ENCODE peak calls at places on chromosomes 2 and 18, in five cellular contexts. R is A673, G is esophagus squamous epithelium, W is WERI-Rb-1, U is foreskin keratinocyte. Y is an unnamed sample.

GRCh38 chr2:54675281-54675680 is 48.2 kb upstream of the EML6 start:
- DNase-seq in U (no peak), R (no peak), G (no peak), W (no peak), Y (no peak)

GRCh38 chr2:10661846-10662245 is 27.9 kb downstream of the NOL10 start:
- DNase-seq in U (no peak), R (no peak), G (no peak), W (no peak), Y (no peak)

GRCh38 chr2:34419856-34420255 is 820.8 kb upstream of the FAM98A start:
- DNase-seq in U (peak; percentile 44), R (no peak), G (no peak), W (no peak), Y (peak; percentile 60)

GRCh38 chr2:112602917-112603316 is 18.5 kb downstream of the CHCHD5 start:
- DNase-seq in G (no peak), U (no peak), R (no peak), W (no peak), Y (no peak)

GRCh38 chr2:108239786-108240185 is at the start of gene SULT1C3:
- DNase-seq in R (no peak), G (no peak), W (no peak), U (no peak), Y (no peak)

GRCh38 chr2:165927353-165927752 is 26.2 kb downstream of the TTC21B start:
- DNase-seq in R (no peak), W (no peak), G (no peak), U (peak; percentile 51), Y (peak; percentile 43)

GRCh38 chr2:47310801-47311560 is 92.0 kb upstream of the MSH2 start:
- DNase-seq in W (no peak), U (no peak), R (no peak), G (no peak), Y (no peak)

GRCh38 chr2:20604401-20604911 is 46.4 kb downstream of the HS1BP3 start:
- DNase-seq in W (peak; percentile 37), R (no peak), U (no peak), G (no peak), Y (no peak)

GRCh38 chr18:41845563-41845962 is 109.5 kb upstream of the PIK3C3 start:
- DNase-seq in W (no peak), U (peak; percentile 42), G (no peak), R (no peak), Y (peak; percentile 42)

GRCh38 chr18:68660355-68661183 is 54.3 kb downstream of the TMX3 start:
- DNase-seq in W (no peak), G (no peak), R (peak; percentile 76), U (peak; percentile 30), Y (peak; percentile 39)

GRCh38 chr2:48900321-48901014 is 144.9 kb upstream of the LHCGR start:
- DNase-seq in W (peak; percentile 33), G (no peak), U (peak; percentile 14), R (peak; percentile 39), Y (no peak)

GRCh38 chr2:174062934-174063333 is 97.8 kb upstream of the SP3 start:
- DNase-seq in R (no peak), U (no peak), G (no peak), W (peak; percentile 41), Y (no peak)

GRCh38 chr2:231987088-231987788 is 25.7 kb downstream of the DIS3L2 start:
- DNase-seq in G (no peak), R (peak; percentile 52), U (no peak), W (no peak), Y (no peak)

GRCh38 chr2:240393831-240394410 is 41.5 kb upstream of the GPC1 start:
- DNase-seq in W (peak; percentile 1), G (no peak), U (no peak), R (no peak), Y (no peak)

GRCh38 chr18:50602466-50602865 is 42.6 kb downstream of the MAPK4 start:
- DNase-seq in U (peak; percentile 19), R (peak; percentile 14), W (no peak), G (no peak), Y (peak; percentile 22)

GRCh38 chr18:31042391-31043181 is at the start of gene DSC3:
- DNase-seq in W (peak; percentile 67), R (no peak), G (no peak), U (peak; percentile 95), Y (peak; percentile 92)

GRCh38 chr2:68560583-68560982 is 82.8 kb upstream of the PROKR1 start:
- DNase-seq in U (no peak), W (no peak), G (no peak), R (no peak), Y (no peak)

GRCh38 chr2:68553098-68553497 is 85.7 kb downstream of the APLF start:
- DNase-seq in G (no peak), R (no peak), U (no peak), W (no peak), Y (no peak)

GRCh38 chr2:68558576-68558975 is 84.8 kb upstream of the PROKR1 start:
- DNase-seq in R (no peak), U (no peak), W (no peak), G (no peak), Y (no peak)

GRCh38 chr2:68559692-68560091 is 83.7 kb upstream of the PROKR1 start:
- DNase-seq in W (no peak), U (no peak), G (no peak), R (no peak), Y (no peak)

GRCh38 chr2:68556384-68556783 is 87.0 kb upstream of the PROKR1 start:
- DNase-seq in W (no peak), G (no peak), R (no peak), U (peak; percentile 64), Y (peak; percentile 89)
- H3K27me3 ChIP-seq in W (no peaks in the 10 kb centered on the region), G (no peaks in the 10 kb centered on the region), R (no peaks in the 10 kb centered on the region), U (no peaks in the 10 kb centered on the region), Y (no peaks in the 10 kb centered on the region)

DNA sequence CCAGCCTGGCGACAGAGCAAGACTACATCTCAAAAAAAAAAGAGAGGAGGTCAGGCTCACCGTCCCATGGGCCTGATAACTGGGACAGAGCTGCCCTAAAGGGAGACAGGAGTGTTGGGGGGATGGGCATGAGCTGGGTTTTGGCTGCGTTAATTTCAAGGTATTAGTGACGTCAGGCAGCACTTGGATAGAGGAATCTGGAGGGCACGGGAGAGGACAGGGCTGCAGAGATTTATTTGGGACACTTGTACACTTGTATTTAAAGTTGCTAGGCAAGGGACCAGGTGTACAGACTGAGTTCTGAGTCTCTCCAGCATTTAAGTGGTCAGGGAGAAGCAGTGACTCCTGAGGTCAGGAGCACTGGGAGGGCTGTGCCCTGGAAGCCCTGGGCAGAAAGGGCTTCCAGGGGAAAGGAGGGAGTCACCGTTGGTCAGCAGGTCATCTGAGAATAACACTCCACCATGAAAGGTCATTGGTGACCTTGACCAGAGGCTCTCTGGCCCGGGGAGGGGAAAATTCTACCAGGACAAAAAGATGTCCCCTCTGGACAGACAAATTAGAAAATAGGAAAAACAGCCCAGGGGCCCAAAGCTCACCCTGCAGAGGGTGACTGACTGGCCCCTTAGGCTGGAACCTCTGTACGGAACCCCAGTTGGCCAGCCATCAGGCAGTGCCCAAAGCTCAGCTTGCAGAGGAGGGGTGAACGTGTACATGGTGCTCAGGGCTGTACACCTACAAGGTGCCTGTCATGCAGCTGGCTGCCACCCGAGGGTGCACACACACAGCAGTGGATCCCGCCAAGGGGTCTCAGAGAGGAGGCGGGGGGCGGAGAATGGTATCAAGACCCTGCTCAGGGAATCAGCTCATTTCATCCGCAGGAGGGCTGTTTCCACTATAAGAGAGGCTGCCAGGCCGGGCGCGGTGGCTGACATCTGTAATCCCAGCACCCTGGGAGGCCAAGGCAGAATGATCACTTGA is 23.0 kb upstream of the CNNM3 start:
- DNase-seq in R (no peak), U (no peak), W (no peak), G (no peak), Y (no peak)
- TF ChIP-seq CTCF in R (no peak), U (no peak), W (peak; percentile 21), G (no peak), Y (no peak)

GRCh38 chr2:187847245-187848208 is 293.3 kb upstream of the TFPI start:
- DNase-seq in R (no peak), U (no peak), W (no peak), G (no peak), Y (no peak)

GRCh38 chr2:187842315-187842714 is 288.1 kb upstream of the TFPI start:
- DNase-seq in U (no peak), W (no peak), G (no peak), R (no peak), Y (no peak)

GRCh38 chr2:187842978-187843847 is 289.0 kb upstream of the TFPI start:
- DNase-seq in G (no peak), R (peak; percentile 76), U (peak; percentile 51), W (no peak), Y (peak; percentile 65)
- H3K27me3 ChIP-seq in G (no peaks in the 10 kb centered on the region), R (no peaks in the 10 kb centered on the region), U (no peaks in the 10 kb centered on the region), W (no peaks in the 10 kb centered on the region), Y (no peaks in the 10 kb centered on the region)

GRCh38 chr18:78445880-78446279 is 533.7 kb upstream of the SALL3 start:
- DNase-seq in R (no peak), W (no peak), U (no peak), G (no peak), Y (no peak)

GRCh38 chr18:78448106-78448505 is 531.5 kb upstream of the SALL3 start:
- DNase-seq in R (no peak), G (no peak), U (no peak), W (peak; percentile 64), Y (no peak)
- TF ChIP-seq CTCF in R (no peak), G (no peak), U (no peak), W (peak; percentile 73), Y (no peak)

DNA sequence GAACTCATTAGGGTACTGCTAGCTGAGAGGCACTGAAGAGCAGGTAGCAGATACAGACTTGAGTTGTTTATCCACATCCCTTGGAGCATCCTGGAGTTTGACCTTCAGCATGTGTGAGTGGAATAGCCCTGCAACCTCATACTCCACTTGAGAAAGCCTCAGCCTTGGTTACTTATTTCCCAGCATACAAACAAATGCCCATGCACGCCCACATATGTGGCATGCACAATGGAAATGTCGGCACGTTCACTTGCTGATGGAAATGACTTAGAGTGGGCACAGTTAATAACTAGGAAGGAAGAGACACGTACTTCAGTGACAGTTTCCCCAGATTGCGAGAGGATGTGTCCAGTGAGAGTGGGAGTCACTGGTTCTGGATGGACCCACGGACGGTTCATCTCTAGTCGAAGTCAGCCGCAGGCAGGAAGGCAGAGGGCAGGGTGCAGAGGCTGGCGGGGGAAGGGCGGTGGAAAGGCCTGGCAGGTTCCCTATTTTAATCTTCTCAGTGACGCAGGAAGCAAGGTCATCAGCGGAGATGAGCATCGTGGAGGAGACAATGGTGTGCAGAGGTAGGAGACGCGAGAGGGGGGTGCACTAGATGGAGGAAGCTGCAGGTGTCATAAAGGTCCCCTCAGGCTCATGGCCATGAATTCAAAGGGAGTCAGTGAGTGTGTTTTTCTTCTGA is 350.7 kb upstream of the MYT1L start:
- DNase-seq in U (no peak), W (no peak), G (no peak), R (no peak), Y (no peak)
- H3K27me3 ChIP-seq in U (no peaks in the 10 kb centered on the region), W (no peaks in the 10 kb centered on the region), G (no peaks in the 10 kb centered on the region), R (peaks cover 10% of the 10 kb centered on the region), Y (no peaks in the 10 kb centered on the region)

GRCh38 chr2:19359456-19359855 is 1.0 kb upstream of the OSR1 start:
- DNase-seq in W (no peak), R (no peak), U (no peak), G (no peak), Y (no peak)

GRCh38 chr2:19360266-19360665 is 1.8 kb upstream of the OSR1 start:
- DNase-seq in U (no peak), R (no peak), W (no peak), G (no peak), Y (no peak)

GRCh38 chr2:19357383-19358241 is 811 bp downstream of the OSR1 start:
- DNase-seq in U (no peak), R (no peak), G (no peak), W (no peak), Y (peak; percentile 14)

GRCh38 chr2:19358242-19359020 is at the start of gene OSR1:
- DNase-seq in G (no peak), U (no peak), R (no peak), W (peak; percentile 77), Y (peak; percentile 29)

GRCh38 chr2:19359021-19359357 is 566 bp upstream of the OSR1 start:
- DNase-seq in G (no peak), U (no peak), W (no peak), R (no peak), Y (no peak)
- TF ChIP-seq CTCF in G (no peak), U (no peak), W (no peak), R (no peak), Y (no peak)